ENCODE peak calls at places on chromosomes 7 and 10, in six cellular contexts. U is activated CD4-positive, alpha-beta T cell treated with anti-CD3 and anti-CD28 coated beads, Interleukin-2, amount 50 U/mL, for 48 hours; S is fibroblast of gingiva; L is pancreas; K is stimulated activated CD8-positive, alpha-beta memory T cell treated with anti-CD3 and anti-CD28 coated beads, Interleukin-2, amount 100 ng/mL, for 1 hour; R is WTC11. D is an unnamed sample.

GRCh38 chr10:72742797-72743196 is 50.9 kb downstream of the MCU start:
- DNase-seq in L (no peak), R (no peak), S (no peak), U (no peak), K (no peak), D (no peak)

GRCh38 chr10:79438021-79438698 is 7.3 kb downstream of the ZCCHC24 start:
- DNase-seq in U (no peak), S (no peak), R (no peak), K (no peak), L (no peak), D (peak; percentile 83)

GRCh38 chr10:78851652-78852051 is 217.1 kb upstream of the ZMIZ1 start:
- DNase-seq in S (peak; percentile 36), R (no peak), K (no peak), L (no peak), U (no peak), D (no peak)

GRCh38 chr10:34981834-34982233 is 108.3 kb downstream of the CUL2 start:
- DNase-seq in K (no peak), R (no peak), U (no peak), L (no peak), S (no peak), D (no peak)

GRCh38 chr7:137873524-137873923 is 26.8 kb upstream of the DGKI start:
- DNase-seq in L (no peak), S (peak; percentile 47), U (peak; percentile 51), K (no peak), R (no peak), D (no peak)

GRCh38 chr7:39054731-39055130 is 77.0 kb downstream of the POU6F2 start:
- DNase-seq in S (no peak), L (no peak), U (no peak), R (no peak), K (no peak), D (no peak)

GRCh38 chr10:5284311-5285057 is 80.3 kb upstream of the UCN3 start:
- DNase-seq in L (no peak), U (no peak), R (no peak), K (no peak), S (peak; percentile 68), D (no peak)

GRCh38 chr7:24419070-24419469 is 135.1 kb downstream of the NPY start:
- DNase-seq in K (no peak), R (no peak), L (no peak), U (no peak), S (no peak), D (no peak)

GRCh38 chr7:132703742-132704141 is 127.5 kb upstream of the PLXNA4 start:
- DNase-seq in K (no peak), L (no peak), U (no peak), S (no peak), R (peak; percentile 44), D (no peak)

GRCh38 chr10:3324572-3324971 is 152.0 kb upstream of the PITRM1 start:
- DNase-seq in S (no peak), U (no peak), K (no peak), L (no peak), R (no peak), D (no peak)

GRCh38 chr10:100291356-100291755 is 4.9 kb upstream of the BLOC1S2 start:
- DNase-seq in R (no peak), S (no peak), L (no peak), U (no peak), K (no peak), D (peak; percentile 58)

GRCh38 chr7:142873871-142874270 is 11.7 kb downstream of the TRPV6 start:
- DNase-seq in K (no peak), S (no peak), L (no peak), U (no peak), R (no peak), D (no peak)

GRCh38 chr7:151083071-151083823 is at the start of gene TMUB1:
- DNase-seq in K (peak; percentile 64), L (peak; percentile 75), S (peak; percentile 47), U (peak; percentile 87), R (peak; percentile 81), D (peak; percentile 53)

GRCh38 chr7:51455948-51456347 is 139.3 kb upstream of the COBL start:
- DNase-seq in L (no peak), U (no peak), S (no peak), K (no peak), R (peak; percentile 27), D (no peak)

GRCh38 chr10:109556399-109556798 is 366.9 kb downstream of the XPNPEP1 start:
- DNase-seq in R (no peak), K (no peak), L (no peak), S (no peak), U (no peak), D (no peak)

D was measured in pons.